ENCODE peak calls at places on chromosomes 4 and X, in seven cellular contexts. One of them, this sample, is unnamed.

GRCh38 chr4:128596115-128596514 is 213.4 kb upstream of the JADE1 start:
- DNase-seq in IMR-90: no peak
- DNase-seq in H9: no peak
- DNase-seq in neuronal stem cell: no peak
- DNase-seq in mesenchymal stem cell: no peak
- DNase-seq in H1: peak; percentile 14
- DNase-seq in mesendoderm: no peak
- DNase-seq in this sample: no peak

GRCh38 chr4:38950734-38951133 is 81.5 kb downstream of the TMEM156 start:
- DNase-seq in IMR-90: peak; percentile 65
- DNase-seq in H9: no peak
- DNase-seq in neuronal stem cell: no peak
- DNase-seq in mesenchymal stem cell: no peak
- DNase-seq in H1: no peak
- DNase-seq in mesendoderm: no peak
- DNase-seq in this sample: no peak

GRCh38 chr4:185541251-185541671 is 6.0 kb upstream of the PDLIM3 start:
- DNase-seq in IMR-90: no peak
- DNase-seq in H9: no peak
- DNase-seq in neuronal stem cell: no peak
- DNase-seq in mesenchymal stem cell: no peak
- DNase-seq in H1: no peak
- DNase-seq in mesendoderm: no peak
- DNase-seq in this sample: no peak

GRCh38 chrX:99301990-99302389 is 1108.1 kb downstream of the PCDH19 start:
- DNase-seq in IMR-90: no peak
- DNase-seq in H9: no peak
- DNase-seq in neuronal stem cell: peak; percentile 18
- DNase-seq in mesenchymal stem cell: no peak
- DNase-seq in H1: no peak
- DNase-seq in mesendoderm: peak; percentile 40
- DNase-seq in this sample: peak; percentile 34

GRCh38 chr4:112526061-112526460 is 10.1 kb upstream of the NEUROG2 start:
- DNase-seq in IMR-90: peak; percentile 59
- DNase-seq in H9: no peak
- DNase-seq in neuronal stem cell: no peak
- DNase-seq in mesenchymal stem cell: no peak
- DNase-seq in H1: no peak
- DNase-seq in mesendoderm: no peak
- DNase-seq in this sample: no peak

GRCh38 chr4:18957721-18958120 is 936.2 kb upstream of the LCORL start:
- DNase-seq in IMR-90: no peak
- DNase-seq in H9: no peak
- DNase-seq in neuronal stem cell: no peak
- DNase-seq in mesenchymal stem cell: no peak
- DNase-seq in H1: no peak
- DNase-seq in mesendoderm: no peak
- DNase-seq in this sample: no peak

GRCh38 chr4:114267976-114268375 is 288.5 kb upstream of the ARSJ start:
- DNase-seq in IMR-90: no peak
- DNase-seq in H9: no peak
- DNase-seq in neuronal stem cell: no peak
- DNase-seq in mesenchymal stem cell: no peak
- DNase-seq in H1: no peak
- DNase-seq in mesendoderm: no peak
- DNase-seq in this sample: no peak

GRCh38 chr4:3420606-3420955 is 21.2 kb upstream of the HGFAC start:
- DNase-seq in IMR-90: no peak
- DNase-seq in H9: no peak
- DNase-seq in neuronal stem cell: no peak
- DNase-seq in mesenchymal stem cell: no peak
- DNase-seq in H1: no peak
- DNase-seq in mesendoderm: peak; percentile 31
- DNase-seq in this sample: no peak

GRCh38 chr4:177064724-177065394 is 244.8 kb upstream of the NEIL3 start:
- DNase-seq in IMR-90: no peak
- DNase-seq in H9: no peak
- DNase-seq in neuronal stem cell: no peak
- DNase-seq in mesenchymal stem cell: no peak
- DNase-seq in H1: no peak
- DNase-seq in mesendoderm: peak; percentile 13
- DNase-seq in this sample: no peak

GRCh38 chr4:140004580-140005314 is 149.2 kb downstream of the MAML3 start:
- DNase-seq in IMR-90: peak; percentile 51
- DNase-seq in H9: peak; percentile 60
- DNase-seq in neuronal stem cell: peak; percentile 74
- DNase-seq in mesenchymal stem cell: peak; percentile 56
- DNase-seq in H1: peak; percentile 67
- DNase-seq in mesendoderm: peak; percentile 69
- DNase-seq in this sample: peak; percentile 51

GRCh38 chr4:150358691-150359090 is 223.3 kb upstream of the MAB21L2 start:
- DNase-seq in IMR-90: no peak
- DNase-seq in H9: no peak
- DNase-seq in neuronal stem cell: no peak
- DNase-seq in mesenchymal stem cell: no peak
- DNase-seq in H1: no peak
- DNase-seq in mesendoderm: no peak
- DNase-seq in this sample: no peak

GRCh38 chrX:151703487-151703886 is 8.2 kb downstream of the PRRG3 start:
- DNase-seq in IMR-90: no peak
- DNase-seq in H9: no peak
- DNase-seq in neuronal stem cell: no peak
- DNase-seq in mesenchymal stem cell: no peak
- DNase-seq in H1: no peak
- DNase-seq in mesendoderm: no peak
- DNase-seq in this sample: no peak

GRCh38 chr4:25032126-25032525 is 1.4 kb upstream of the LGI2 start:
- DNase-seq in IMR-90: peak; percentile 5
- DNase-seq in H9: no peak
- DNase-seq in neuronal stem cell: no peak
- DNase-seq in mesenchymal stem cell: no peak
- DNase-seq in H1: no peak
- DNase-seq in mesendoderm: no peak
- DNase-seq in this sample: no peak

GRCh38 chr4:13529130-13529919 is 15.0 kb downstream of the NKX3-2 start:
- DNase-seq in IMR-90: no peak
- DNase-seq in H9: no peak
- DNase-seq in neuronal stem cell: no peak
- DNase-seq in mesenchymal stem cell: no peak
- DNase-seq in H1: peak; percentile 53
- DNase-seq in mesendoderm: peak; percentile 13
- DNase-seq in this sample: no peak

GRCh38 chr4:13527192-13527982 is 16.9 kb downstream of the NKX3-2 start:
- DNase-seq in IMR-90: no peak
- DNase-seq in H9: no peak
- DNase-seq in neuronal stem cell: no peak
- DNase-seq in mesenchymal stem cell: no peak
- DNase-seq in H1: peak; percentile 53
- DNase-seq in mesendoderm: no peak
- DNase-seq in this sample: no peak

GRCh38 chr4:13526658-13527057 is 17.6 kb downstream of the NKX3-2 start:
- DNase-seq in IMR-90: no peak
- DNase-seq in H9: no peak
- DNase-seq in neuronal stem cell: no peak
- DNase-seq in mesenchymal stem cell: no peak
- DNase-seq in H1: no peak
- DNase-seq in mesendoderm: no peak
- DNase-seq in this sample: no peak

GRCh38 chr4:13527983-13528822 is 16.1 kb downstream of the NKX3-2 start:
- DNase-seq in IMR-90: no peak
- DNase-seq in H9: no peak
- DNase-seq in neuronal stem cell: no peak
- DNase-seq in mesenchymal stem cell: peak; percentile 20
- DNase-seq in H1: peak; percentile 63
- DNase-seq in mesendoderm: peak; percentile 9
- DNase-seq in this sample: no peak

DNA sequence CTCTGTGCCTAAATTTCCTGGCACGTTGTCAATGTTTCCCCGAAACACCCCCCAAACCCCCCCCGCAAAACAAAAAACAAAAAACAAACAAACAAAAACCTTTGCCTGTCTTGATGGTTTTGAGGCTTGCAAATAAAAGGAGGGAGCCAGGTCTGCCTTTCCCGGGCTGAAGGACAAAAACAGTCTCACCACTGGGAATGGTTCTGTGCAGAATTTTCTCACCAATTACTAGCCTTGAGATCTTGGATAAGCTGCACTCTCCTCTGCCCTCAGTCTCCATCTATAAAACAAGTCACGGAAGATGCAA is 15.5 kb downstream of the NKX3-2 start:
- DNase-seq in IMR-90: no peak
- DNase-seq in H9: no peak
- DNase-seq in neuronal stem cell: no peak
- DNase-seq in mesenchymal stem cell: no peak
- DNase-seq in H1: no peak
- DNase-seq in mesendoderm: no peak
- DNase-seq in this sample: no peak
- H2AK5ac ChIP-seq in IMR-90: no peak overlapping the region
- H2AK5ac ChIP-seq in H9: no peak overlapping the region
- H2AK5ac ChIP-seq in neuronal stem cell: no peak overlapping the region
- H2AK5ac ChIP-seq in mesenchymal stem cell: no peak overlapping the region
- H2AK5ac ChIP-seq in H1: no peak overlapping the region
- H2AK5ac ChIP-seq in mesendoderm: no peak overlapping the region
- H2AK5ac ChIP-seq in this sample: no peak overlapping the region

DNA sequence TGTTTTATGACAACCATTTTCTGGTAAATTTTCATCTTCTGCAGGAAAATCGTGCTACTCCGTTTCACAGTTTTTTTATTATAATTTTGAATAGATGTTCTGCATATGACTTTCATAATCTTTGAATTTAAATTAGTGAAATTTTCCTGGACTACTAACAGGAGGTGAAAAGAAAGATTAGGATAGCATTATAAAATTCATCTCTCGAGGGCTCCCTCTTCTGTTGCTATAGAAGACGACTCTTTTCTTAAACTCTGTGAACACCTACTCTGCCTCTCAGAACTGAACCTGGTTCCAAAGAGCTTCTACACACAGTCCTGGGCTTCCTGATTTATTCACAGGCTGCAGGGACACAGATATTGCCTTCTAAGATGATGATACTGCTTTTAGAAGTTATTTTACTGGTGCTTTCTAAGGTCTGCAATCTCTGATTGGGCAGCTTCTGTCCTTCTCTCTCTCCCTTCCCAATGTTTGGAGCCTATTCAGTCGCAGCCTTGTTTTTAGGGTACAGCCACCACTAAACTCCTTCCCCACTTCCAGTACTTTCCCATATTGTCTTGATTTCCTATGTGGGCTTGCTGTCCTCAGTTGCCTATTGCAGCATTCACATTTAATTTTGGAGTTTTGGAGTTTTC is 10.1 kb upstream of the SAP30 start:
- DNase-seq in IMR-90: peak; percentile 25
- DNase-seq in H9: no peak
- DNase-seq in neuronal stem cell: no peak
- DNase-seq in mesenchymal stem cell: peak; percentile 27
- DNase-seq in H1: no peak
- DNase-seq in mesendoderm: no peak
- DNase-seq in this sample: no peak
- H2AK5ac ChIP-seq in IMR-90: no peak overlapping the region
- H2AK5ac ChIP-seq in H9: no peak overlapping the region
- H2AK5ac ChIP-seq in neuronal stem cell: no peak overlapping the region
- H2AK5ac ChIP-seq in mesenchymal stem cell: no peak overlapping the region
- H2AK5ac ChIP-seq in H1: no peak overlapping the region
- H2AK5ac ChIP-seq in mesendoderm: no peak overlapping the region
- H2AK5ac ChIP-seq in this sample: no peak overlapping the region

GRCh38 chr4:157304769-157305168 is 84.2 kb downstream of the GRIA2 start:
- DNase-seq in IMR-90: no peak
- DNase-seq in H9: no peak
- DNase-seq in neuronal stem cell: no peak
- DNase-seq in mesenchymal stem cell: no peak
- DNase-seq in H1: no peak
- DNase-seq in mesendoderm: no peak
- DNase-seq in this sample: no peak

GRCh38 chr4:157303471-157303960 is 83.0 kb downstream of the GRIA2 start:
- DNase-seq in IMR-90: no peak
- DNase-seq in H9: no peak
- DNase-seq in neuronal stem cell: no peak
- DNase-seq in mesenchymal stem cell: no peak
- DNase-seq in H1: no peak
- DNase-seq in mesendoderm: peak; percentile 5
- DNase-seq in this sample: no peak

GRCh38 chr4:157300678-157301077 is 80.2 kb downstream of the GRIA2 start:
- DNase-seq in IMR-90: no peak
- DNase-seq in H9: no peak
- DNase-seq in neuronal stem cell: no peak
- DNase-seq in mesenchymal stem cell: no peak
- DNase-seq in H1: no peak
- DNase-seq in mesendoderm: peak; percentile 5
- DNase-seq in this sample: no peak
- H2AK5ac ChIP-seq in IMR-90: no peak overlapping the region
- H2AK5ac ChIP-seq in H9: no peak overlapping the region
- H2AK5ac ChIP-seq in neuronal stem cell: no peak overlapping the region
- H2AK5ac ChIP-seq in mesenchymal stem cell: no peak overlapping the region
- H2AK5ac ChIP-seq in H1: no peak overlapping the region
- H2AK5ac ChIP-seq in mesendoderm: no peak overlapping the region
- H2AK5ac ChIP-seq in this sample: no peak overlapping the region

GRCh38 chr4:40000711-40001110 is 23.0 kb upstream of the PDS5A start:
- DNase-seq in IMR-90: no peak
- DNase-seq in H9: no peak
- DNase-seq in neuronal stem cell: no peak
- DNase-seq in mesenchymal stem cell: no peak
- DNase-seq in H1: no peak
- DNase-seq in mesendoderm: no peak
- DNase-seq in this sample: no peak
- H2AK5ac ChIP-seq in IMR-90: no peak overlapping the region
- H2AK5ac ChIP-seq in H9: no peak overlapping the region
- H2AK5ac ChIP-seq in neuronal stem cell: no peak overlapping the region
- H2AK5ac ChIP-seq in mesenchymal stem cell: no peak overlapping the region
- H2AK5ac ChIP-seq in H1: no peak overlapping the region
- H2AK5ac ChIP-seq in mesendoderm: no peak overlapping the region
- H2AK5ac ChIP-seq in this sample: no peak overlapping the region

DNA sequence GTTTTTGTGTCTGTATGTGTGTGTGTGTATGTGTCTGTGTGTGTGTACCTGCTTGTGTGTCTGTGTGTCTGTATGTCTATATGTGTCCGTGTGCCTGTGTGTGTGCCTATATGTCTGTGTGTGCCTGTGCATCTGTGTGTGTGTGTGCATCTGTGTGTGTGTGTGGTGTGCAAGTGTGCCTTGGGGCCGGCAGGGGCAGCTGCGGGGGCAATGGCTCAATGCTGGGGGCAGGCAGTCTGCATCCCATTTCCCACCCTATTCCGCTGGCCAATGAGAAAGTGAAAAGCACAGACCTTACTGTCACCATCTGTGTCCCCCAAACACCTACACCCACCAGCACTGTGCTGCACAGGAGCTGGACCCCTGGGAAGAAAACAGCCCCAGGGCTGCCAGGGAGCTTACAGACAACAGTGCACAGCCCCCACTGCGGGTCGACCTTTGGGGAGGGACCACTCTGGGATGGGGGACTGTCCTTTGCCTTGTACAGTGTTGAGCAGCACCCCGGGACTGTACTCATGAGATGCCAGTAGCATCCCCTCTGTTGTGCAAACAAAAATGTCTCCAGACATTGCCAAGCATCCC is 246.0 kb downstream of the EVC2 start:
- DNase-seq in IMR-90: no peak
- DNase-seq in H9: no peak
- DNase-seq in neuronal stem cell: no peak
- DNase-seq in mesenchymal stem cell: no peak
- DNase-seq in H1: peak; percentile 13
- DNase-seq in mesendoderm: no peak
- DNase-seq in this sample: no peak
- H2AK5ac ChIP-seq in IMR-90: no peak overlapping the region
- H2AK5ac ChIP-seq in H9: no peak overlapping the region
- H2AK5ac ChIP-seq in neuronal stem cell: no peak overlapping the region
- H2AK5ac ChIP-seq in mesenchymal stem cell: no peak overlapping the region
- H2AK5ac ChIP-seq in H1: peak overlapping the region; percentile 53
- H2AK5ac ChIP-seq in mesendoderm: no peak overlapping the region
- H2AK5ac ChIP-seq in this sample: no peak overlapping the region

GRCh38 chr4:73943555-73943954 is 38.3 kb downstream of the PF4 start:
- DNase-seq in IMR-90: no peak
- DNase-seq in H9: no peak
- DNase-seq in neuronal stem cell: no peak
- DNase-seq in mesenchymal stem cell: no peak
- DNase-seq in H1: peak; percentile 42
- DNase-seq in mesendoderm: no peak
- DNase-seq in this sample: no peak
- H2AK5ac ChIP-seq in IMR-90: no peak overlapping the region
- H2AK5ac ChIP-seq in H9: no peak overlapping the region
- H2AK5ac ChIP-seq in neuronal stem cell: no peak overlapping the region
- H2AK5ac ChIP-seq in mesenchymal stem cell: no peak overlapping the region
- H2AK5ac ChIP-seq in H1: no peak overlapping the region
- H2AK5ac ChIP-seq in mesendoderm: no peak overlapping the region
- H2AK5ac ChIP-seq in this sample: no peak overlapping the region

This sample was measured in trophoblast cell.